ENCODE peak calls at places on chromosome 7, in five cellular contexts. Y is left ventricle myocardium inferior, R is A549, I is tibial nerve, N is lower lobe of right lung. P is an unnamed sample.
A peak's percentile ranks its signal among the peaks of the same experiment; 100 is the strongest.

GRCh38 chr7:24978837-24979469 is 1.0 kb downstream of the OSBPL3 start:
- DNase-seq in R (no peak), Y (no peak), N (peak; percentile 56), I (no peak), P (peak; percentile 42)

GRCh38 chr7:11754123-11754522 is 77.9 kb downstream of the THSD7A start:
- DNase-seq in N (no peak), Y (no peak), I (no peak), R (no peak), P (no peak)

GRCh38 chr7:151188252-151188542 is 1.1 kb upstream of the ASB10 start:
- DNase-seq in Y (no peak), I (no peak), N (no peak), R (no peak), P (no peak)

GRCh38 chr7:70679666-70680065 is 452.3 kb upstream of the GALNT17 start:
- DNase-seq in N (no peak), I (no peak), Y (no peak), R (no peak), P (no peak)

GRCh38 chr7:111953611-111954010 is 252.6 kb downstream of the DOCK4 start:
- DNase-seq in I (no peak), N (no peak), Y (no peak), R (peak; percentile 62), P (no peak)

GRCh38 chr7:44046321-44047061 is 2.0 kb downstream of the DBNL start:
- DNase-seq in Y (peak; percentile 11), R (no peak), I (no peak), N (no peak), P (no peak)

GRCh38 chr7:106744507-106745180 is 83.7 kb upstream of the CCDC71L start:
- DNase-seq in R (no peak), I (no peak), N (no peak), Y (no peak), P (no peak)

GRCh38 chr7:146892151-146892550 is 775.5 kb downstream of the CNTNAP2 start:
- DNase-seq in Y (no peak), I (no peak), N (no peak), R (no peak), P (no peak)

GRCh38 chr7:45689011-45689796 is 115.0 kb downstream of the ADCY1 start:
- DNase-seq in R (no peak), I (no peak), Y (no peak), N (no peak), P (no peak)

GRCh38 chr7:131629203-131629871 is 72.9 kb upstream of the PODXL start:
- DNase-seq in R (peak; percentile 41), N (no peak), Y (peak; percentile 51), I (no peak), P (no peak)

GRCh38 chr7:31410265-31410664 is 69.7 kb upstream of the NEUROD6 start:
- DNase-seq in Y (no peak), I (no peak), R (no peak), N (no peak), P (no peak)

GRCh38 chr7:92830532-92831110 is 5.8 kb downstream of the CDK6 start:
- DNase-seq in I (no peak), N (no peak), R (no peak), Y (no peak), P (no peak)

GRCh38 chr7:65307651-65308299 is 65.9 kb upstream of the ZNF92 start:
- DNase-seq in R (peak; percentile 67), Y (no peak), N (no peak), I (no peak), P (peak; percentile 72)

GRCh38 chr7:100603697-100604077 is 1.5 kb downstream of the PCOLCE start:
- DNase-seq in I (no peak), N (no peak), R (no peak), Y (no peak), P (no peak)

GRCh38 chr7:142375710-142376313 is 118.0 kb upstream of the PRSS58 start:
- DNase-seq in Y (no peak), I (no peak), R (no peak), N (no peak), P (peak; percentile 73)

GRCh38 chr7:15684834-15685233 is 1.6 kb downstream of the MEOX2 start:
- DNase-seq in I (no peak), R (no peak), N (no peak), Y (peak; percentile 21), P (no peak)

GRCh38 chr7:30134011-30134410 is 775 bp upstream of the MTURN start:
- DNase-seq in I (no peak), Y (no peak), R (no peak), N (no peak), P (no peak)

GRCh38 chr7:92645114-92645497 is 54.9 kb upstream of the FAM133B start:
- DNase-seq in Y (no peak), N (no peak), I (no peak), R (no peak), P (no peak)

GRCh38 chr7:99990417-99990816 is 14.6 kb upstream of the AZGP1 start:
- DNase-seq in I (no peak), Y (no peak), N (no peak), R (no peak), P (no peak)

GRCh38 chr7:69732203-69732602 is 133.9 kb downstream of the AUTS2 start:
- DNase-seq in Y (no peak), R (peak; percentile 63), N (no peak), I (no peak), P (no peak)

GRCh38 chr7:88391247-88391646 is 84.6 kb upstream of the STEAP4 start:
- DNase-seq in N (no peak), R (no peak), Y (no peak), I (no peak), P (no peak)

GRCh38 chr7:88111136-88111748 is 108.6 kb downstream of the SRI start:
- DNase-seq in I (no peak), R (peak; percentile 53), Y (no peak), N (no peak), P (no peak)

GRCh38 chr7:151406886-151407583 is 2.8 kb downstream of the WDR86 start:
- DNase-seq in Y (no peak), N (no peak), R (no peak), I (no peak), P (no peak)

GRCh38 chr7:83058667-83059066 is 104.0 kb downstream of the PCLO start:
- DNase-seq in I (no peak), Y (no peak), N (no peak), R (no peak), P (no peak)

GRCh38 chr7:103951311-103951710 is 38.1 kb downstream of the RELN start:
- DNase-seq in R (no peak), N (no peak), Y (no peak), I (no peak), P (no peak)

GRCh38 chr7:26097837-26098668 is 53.9 kb upstream of the NFE2L3 start:
- DNase-seq in N (no peak), R (peak; percentile 12), Y (no peak), I (no peak), P (no peak)

GRCh38 chr7:28668085-28668484 is 255.8 kb downstream of the CREB5 start:
- DNase-seq in R (no peak), N (no peak), Y (no peak), I (no peak), P (no peak)

GRCh38 chr7:119964640-119965542 is 308.1 kb upstream of the KCND2 start:
- DNase-seq in Y (no peak), R (no peak), N (no peak), I (no peak), P (no peak)

GRCh38 chr7:32115831-32116230 is 45.6 kb upstream of the PDE1C start:
- DNase-seq in I (no peak), R (no peak), Y (no peak), N (no peak), P (no peak)

GRCh38 chr7:24783731-24784130 is 26.5 kb upstream of the GSDME start:
- DNase-seq in R (no peak), N (no peak), I (no peak), Y (no peak), P (no peak)

GRCh38 chr7:129136887-129137647 is 7.4 kb upstream of the TSPAN33 start:
- DNase-seq in N (no peak), I (no peak), Y (no peak), R (no peak), P (no peak)
- H3K4me3 ChIP-seq in N (no peak overlapping the region), I (no peak overlapping the region), Y (no peak overlapping the region), R (no peak overlapping the region), P (no peak overlapping the region)

DNA sequence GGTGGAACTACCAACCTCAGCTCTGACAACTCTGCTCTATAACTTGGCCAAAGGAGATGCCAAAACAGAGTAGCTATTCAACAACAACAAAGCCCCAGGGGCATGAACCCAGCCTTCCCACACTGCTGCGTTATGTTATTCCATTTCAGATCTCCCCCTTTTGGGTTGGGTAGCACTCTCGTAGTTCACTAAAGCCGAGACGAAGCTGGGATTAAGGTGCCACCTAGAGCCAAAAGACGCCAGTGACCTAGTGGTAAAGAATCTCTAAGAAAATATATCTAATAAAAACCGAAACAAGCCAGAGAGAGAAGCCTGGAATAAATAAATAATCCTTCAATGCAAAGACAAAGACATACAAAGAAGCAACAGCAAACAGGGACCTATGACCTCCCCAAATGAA is 217.3 kb downstream of the HERPUD2 start:
- DNase-seq in I (no peak), N (no peak), Y (no peak), R (no peak), P (no peak)
- TF ChIP-seq CTCF in I (no peak), N (no peak), Y (no peak), R (no peak), P (no peak)

GRCh38 chr7:74271742-74272141 is 17.5 kb upstream of the CLIP2 start:
- DNase-seq in N (no peak), R (no peak), I (no peak), Y (no peak), P (no peak)
- H3K4me1 ChIP-seq in N (peaks cover 29% of the 10 kb centered on the region), R (peaks cover 34% of the 10 kb centered on the region), I (peaks cover 26% of the 10 kb centered on the region), Y (peaks cover 30% of the 10 kb centered on the region), P (peaks cover 6% of the 10 kb centered on the region)

GRCh38 chr7:157140118-157140905 is 1.6 kb downstream of the UBE3C start:
- DNase-seq in R (no peak), I (no peak), Y (no peak), N (no peak), P (no peak)
- H3K4me3 ChIP-seq in R (peak overlapping the region; percentile 98), I (peak overlapping the region; percentile 95), Y (peak overlapping the region; percentile 77), N (peak overlapping the region; percentile 84), P (peak overlapping the region; percentile 66)

DNA sequence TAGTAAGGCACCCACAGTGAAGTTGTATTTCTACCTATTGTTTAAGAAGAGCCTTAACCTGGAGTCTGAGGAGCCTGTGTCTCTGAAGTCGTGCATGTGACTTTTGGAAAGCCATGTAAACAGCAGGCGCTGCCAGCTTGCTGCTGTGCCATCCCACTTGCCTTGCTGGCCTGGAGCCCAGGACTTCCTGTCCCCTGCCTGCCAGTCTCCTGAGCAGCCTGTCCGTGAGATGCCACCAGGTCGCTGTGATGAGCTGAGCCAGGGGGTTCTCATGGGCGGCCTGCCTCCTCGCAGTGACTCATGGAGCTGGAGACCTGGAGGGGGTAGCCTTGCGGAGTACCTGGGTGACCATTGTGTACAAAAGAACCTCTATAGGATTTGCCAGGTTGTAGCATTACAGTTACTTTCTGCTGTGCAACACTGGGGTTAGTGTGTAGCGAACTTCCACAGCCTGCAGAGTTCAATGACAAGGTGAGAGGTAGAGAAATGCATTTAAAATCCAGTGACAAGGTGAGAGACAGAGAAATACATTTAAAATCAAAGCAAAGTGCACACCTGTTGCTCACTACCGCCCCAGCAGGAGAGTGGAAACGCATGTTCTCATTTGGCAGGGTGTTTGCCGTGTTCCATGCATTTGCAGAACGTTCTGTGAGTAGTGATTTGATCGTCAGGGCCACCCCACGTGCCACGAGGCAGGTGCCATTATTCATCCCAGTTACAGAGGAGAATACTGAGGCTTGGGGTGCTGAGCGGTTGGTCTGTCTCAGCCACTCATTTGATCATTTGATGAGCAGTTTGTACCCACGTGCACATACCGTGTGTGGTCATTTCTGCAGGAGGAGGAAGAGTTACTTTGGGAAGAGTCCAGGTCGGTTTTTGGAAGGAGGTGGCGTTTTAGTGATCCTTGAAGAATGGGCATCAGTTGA is 36.6 kb upstream of the BHLHA15 start:
- DNase-seq in R (no peak), N (peak; percentile 65), Y (peak; percentile 63), I (no peak), P (no peak)
- TF ChIP-seq CTCF in R (no peak), N (no peak), Y (no peak), I (no peak), P (no peak)